ENCODE peak calls at places on chromosome 2, in five cellular contexts. One of them, this sample, is unnamed.

GRCh38 chr2:203225423-203226039 is 13.3 kb upstream of the CYP20A1 start:
- DNase-seq in AG04449: no peak
- DNase-seq in NCI-H774: no peak
- DNase-seq in nephron progenitor cell: peak; percentile 30
- DNase-seq in stimulated activated CD4-positive, alpha-beta T cell treated with anti-CD3 and anti-CD28 coated beads, Interleukin-1b, Interleukin-23, amount 100 ng/mL, for 24 hours: no peak
- DNase-seq in this sample: peak; percentile 58

GRCh38 chr2:45982096-45982495 is 315.1 kb upstream of the EPAS1 start:
- DNase-seq in AG04449: no peak
- DNase-seq in NCI-H774: no peak
- DNase-seq in nephron progenitor cell: no peak
- DNase-seq in stimulated activated CD4-positive, alpha-beta T cell treated with anti-CD3 and anti-CD28 coated beads, Interleukin-1b, Interleukin-23, amount 100 ng/mL, for 24 hours: no peak
- DNase-seq in this sample: no peak

GRCh38 chr2:65146067-65146466 is 16.2 kb upstream of the RAB1A start:
- DNase-seq in AG04449: no peak
- DNase-seq in NCI-H774: no peak
- DNase-seq in nephron progenitor cell: no peak
- DNase-seq in stimulated activated CD4-positive, alpha-beta T cell treated with anti-CD3 and anti-CD28 coated beads, Interleukin-1b, Interleukin-23, amount 100 ng/mL, for 24 hours: no peak
- DNase-seq in this sample: no peak

GRCh38 chr2:20433946-20434553 is 12.8 kb upstream of the RHOB start:
- DNase-seq in AG04449: no peak
- DNase-seq in NCI-H774: no peak
- DNase-seq in nephron progenitor cell: no peak
- DNase-seq in stimulated activated CD4-positive, alpha-beta T cell treated with anti-CD3 and anti-CD28 coated beads, Interleukin-1b, Interleukin-23, amount 100 ng/mL, for 24 hours: no peak
- DNase-seq in this sample: no peak

GRCh38 chr2:180579388-180579787 is 401.0 kb upstream of the UBE2E3 start:
- DNase-seq in AG04449: no peak
- DNase-seq in NCI-H774: no peak
- DNase-seq in nephron progenitor cell: no peak
- DNase-seq in stimulated activated CD4-positive, alpha-beta T cell treated with anti-CD3 and anti-CD28 coated beads, Interleukin-1b, Interleukin-23, amount 100 ng/mL, for 24 hours: no peak
- DNase-seq in this sample: no peak

GRCh38 chr2:98577313-98577712 is 31.0 kb downstream of the COA5 start:
- DNase-seq in AG04449: no peak
- DNase-seq in NCI-H774: no peak
- DNase-seq in nephron progenitor cell: no peak
- DNase-seq in stimulated activated CD4-positive, alpha-beta T cell treated with anti-CD3 and anti-CD28 coated beads, Interleukin-1b, Interleukin-23, amount 100 ng/mL, for 24 hours: no peak
- DNase-seq in this sample: peak; percentile 11

GRCh38 chr2:189466656-189467055 is 25.4 kb downstream of the WDR75 start:
- DNase-seq in AG04449: no peak
- DNase-seq in NCI-H774: no peak
- DNase-seq in nephron progenitor cell: no peak
- DNase-seq in stimulated activated CD4-positive, alpha-beta T cell treated with anti-CD3 and anti-CD28 coated beads, Interleukin-1b, Interleukin-23, amount 100 ng/mL, for 24 hours: no peak
- DNase-seq in this sample: peak; percentile 62

GRCh38 chr2:70496819-70497218 is 56.8 kb downstream of the TGFA start:
- DNase-seq in AG04449: no peak
- DNase-seq in NCI-H774: no peak
- DNase-seq in nephron progenitor cell: no peak
- DNase-seq in stimulated activated CD4-positive, alpha-beta T cell treated with anti-CD3 and anti-CD28 coated beads, Interleukin-1b, Interleukin-23, amount 100 ng/mL, for 24 hours: no peak
- DNase-seq in this sample: no peak

GRCh38 chr2:160918909-160919503 is 241.2 kb upstream of the TANK start:
- DNase-seq in AG04449: no peak
- DNase-seq in NCI-H774: peak; percentile 20
- DNase-seq in nephron progenitor cell: peak; percentile 48
- DNase-seq in stimulated activated CD4-positive, alpha-beta T cell treated with anti-CD3 and anti-CD28 coated beads, Interleukin-1b, Interleukin-23, amount 100 ng/mL, for 24 hours: no peak
- DNase-seq in this sample: peak; percentile 78

GRCh38 chr2:222671259-222672067 is at the start of gene MOGAT1:
- DNase-seq in AG04449: no peak
- DNase-seq in NCI-H774: peak; percentile 26
- DNase-seq in nephron progenitor cell: peak; percentile 67
- DNase-seq in stimulated activated CD4-positive, alpha-beta T cell treated with anti-CD3 and anti-CD28 coated beads, Interleukin-1b, Interleukin-23, amount 100 ng/mL, for 24 hours: no peak
- DNase-seq in this sample: peak; percentile 25

GRCh38 chr2:52429740-52430139 is 1337.9 kb upstream of the CHAC2 start:
- DNase-seq in AG04449: no peak
- DNase-seq in NCI-H774: no peak
- DNase-seq in nephron progenitor cell: no peak
- DNase-seq in stimulated activated CD4-positive, alpha-beta T cell treated with anti-CD3 and anti-CD28 coated beads, Interleukin-1b, Interleukin-23, amount 100 ng/mL, for 24 hours: no peak
- DNase-seq in this sample: no peak

GRCh38 chr2:48471048-48471474 is 58.9 kb upstream of the STON1 start:
- DNase-seq in AG04449: no peak
- DNase-seq in NCI-H774: no peak
- DNase-seq in nephron progenitor cell: peak; percentile 31
- DNase-seq in stimulated activated CD4-positive, alpha-beta T cell treated with anti-CD3 and anti-CD28 coated beads, Interleukin-1b, Interleukin-23, amount 100 ng/mL, for 24 hours: no peak
- DNase-seq in this sample: peak; percentile 74

GRCh38 chr2:12173271-12173942 is 427.0 kb downstream of the LPIN1 start:
- DNase-seq in AG04449: no peak
- DNase-seq in NCI-H774: no peak
- DNase-seq in nephron progenitor cell: no peak
- DNase-seq in stimulated activated CD4-positive, alpha-beta T cell treated with anti-CD3 and anti-CD28 coated beads, Interleukin-1b, Interleukin-23, amount 100 ng/mL, for 24 hours: no peak
- DNase-seq in this sample: peak; percentile 24

GRCh38 chr2:105329197-105329554 is 359 bp downstream of the TGFBRAP1 start:
- DNase-seq in AG04449: no peak
- DNase-seq in NCI-H774: no peak
- DNase-seq in nephron progenitor cell: no peak
- DNase-seq in stimulated activated CD4-positive, alpha-beta T cell treated with anti-CD3 and anti-CD28 coated beads, Interleukin-1b, Interleukin-23, amount 100 ng/mL, for 24 hours: no peak
- DNase-seq in this sample: no peak

GRCh38 chr2:235537587-235537986 is 43.7 kb downstream of the AGAP1 start:
- DNase-seq in AG04449: no peak
- DNase-seq in NCI-H774: no peak
- DNase-seq in nephron progenitor cell: no peak
- DNase-seq in stimulated activated CD4-positive, alpha-beta T cell treated with anti-CD3 and anti-CD28 coated beads, Interleukin-1b, Interleukin-23, amount 100 ng/mL, for 24 hours: no peak
- DNase-seq in this sample: no peak

GRCh38 chr2:16661536-16661935 is 4.1 kb downstream of the CYRIA start:
- DNase-seq in AG04449: no peak
- DNase-seq in NCI-H774: no peak
- DNase-seq in nephron progenitor cell: no peak
- DNase-seq in stimulated activated CD4-positive, alpha-beta T cell treated with anti-CD3 and anti-CD28 coated beads, Interleukin-1b, Interleukin-23, amount 100 ng/mL, for 24 hours: no peak
- DNase-seq in this sample: no peak

GRCh38 chr2:11578986-11579774 is 45.3 kb downstream of the GREB1 start:
- DNase-seq in AG04449: no peak
- DNase-seq in NCI-H774: no peak
- DNase-seq in nephron progenitor cell: no peak
- DNase-seq in stimulated activated CD4-positive, alpha-beta T cell treated with anti-CD3 and anti-CD28 coated beads, Interleukin-1b, Interleukin-23, amount 100 ng/mL, for 24 hours: no peak
- DNase-seq in this sample: no peak

GRCh38 chr2:9430316-9431293 is 7.2 kb downstream of the CPSF3 start:
- DNase-seq in AG04449: no peak
- DNase-seq in NCI-H774: no peak
- DNase-seq in nephron progenitor cell: no peak
- DNase-seq in stimulated activated CD4-positive, alpha-beta T cell treated with anti-CD3 and anti-CD28 coated beads, Interleukin-1b, Interleukin-23, amount 100 ng/mL, for 24 hours: no peak
- DNase-seq in this sample: peak; percentile 50

GRCh38 chr2:238082858-238083257 is 17.3 kb upstream of the ESPNL start:
- DNase-seq in AG04449: no peak
- DNase-seq in NCI-H774: no peak
- DNase-seq in nephron progenitor cell: no peak
- DNase-seq in stimulated activated CD4-positive, alpha-beta T cell treated with anti-CD3 and anti-CD28 coated beads, Interleukin-1b, Interleukin-23, amount 100 ng/mL, for 24 hours: no peak
- DNase-seq in this sample: no peak

GRCh38 chr2:74249406-74250122 is 51.1 kb downstream of the MTHFD2 start:
- DNase-seq in AG04449: no peak
- DNase-seq in NCI-H774: no peak
- DNase-seq in nephron progenitor cell: no peak
- DNase-seq in stimulated activated CD4-positive, alpha-beta T cell treated with anti-CD3 and anti-CD28 coated beads, Interleukin-1b, Interleukin-23, amount 100 ng/mL, for 24 hours: no peak
- DNase-seq in this sample: no peak

This sample was measured in dermis blood vessel endothelial cell.